ENCODE peak calls at places on chromosomes 11 and 22, in five cellular contexts. W is HCT116, R is A549, G is WTC11, I is endothelial cell of umbilical vein. M is an unnamed sample.

GRCh38 chr11:28461846-28462245 is 353.7 kb downstream of the METTL15 start:
- DNase-seq in W (no peak), R (peak), G (no peak), I (peak), M (no peak)

GRCh38 chr22:26066534-26066933 is 102.7 kb upstream of the SEZ6L start:
- DNase-seq in W (no peak), R (no peak), G (peak), I (no peak), M (no peak)

GRCh38 chr22:39598017-39598965 is 27.7 kb downstream of the CACNA1I start:
- DNase-seq in W (peak), R (peak), G (peak), I (no peak), M (no peak)

GRCh38 chr11:82826526-82826925 is 73.7 kb downstream of the PRCP start:
- DNase-seq in W (no peak), R (no peak), G (no peak), I (no peak), M (no peak)

GRCh38 chr22:49643466-49643865 is 184.2 kb downstream of the BRD1 start:
- DNase-seq in W (no peak), R (no peak), G (no peak), I (no peak), M (no peak)

GRCh38 chr11:125591659-125592304 is 870 bp upstream of the STT3A start:
- DNase-seq in W (no peak), R (no peak), G (peak), I (peak), M (peak)

GRCh38 chr22:35971418-35972119 is 57.1 kb downstream of the RBFOX2 start:
- DNase-seq in W (no peak), R (no peak), G (no peak), I (peak), M (no peak)

GRCh38 chr11:64234840-64235379 is 526 bp downstream of the VEGFB start:
- DNase-seq in W (no peak), R (no peak), G (peak), I (no peak), M (peak)

GRCh38 chr11:85725510-85726258 is 39.7 kb upstream of the CCDC89 start:
- DNase-seq in W (peak), R (peak), G (no peak), I (peak), M (no peak)

GRCh38 chr22:17774928-17775675 is 833 bp upstream of the BID start:
- DNase-seq in W (no peak), R (no peak), G (no peak), I (no peak), M (no peak)

GRCh38 chr22:33922268-33922667 is 2.0 kb upstream of the LARGE1 start:
- DNase-seq in W (no peak), R (no peak), G (peak), I (no peak), M (no peak)

GRCh38 chr11:12717851-12718291 is 43.6 kb downstream of the TEAD1 start:
- DNase-seq in W (no peak), R (no peak), G (no peak), I (no peak), M (no peak)

GRCh38 chr11:69510471-69511357 is 29.3 kb downstream of the LINC01488 start:
- DNase-seq in W (no peak), R (no peak), G (no peak), I (no peak), M (peak)

GRCh38 chr22:26479792-26480610 is 3.6 kb downstream of the HPS4 start:
- DNase-seq in W (no peak), R (no peak), G (no peak), I (no peak), M (peak)

GRCh38 chr11:72085836-72086475 is 5.3 kb downstream of the LRRC51 start:
- DNase-seq in W (no peak), R (no peak), G (no peak), I (no peak), M (no peak)

GRCh38 chr11:59528741-59529140 is 17.4 kb downstream of the OR4D9 start:
- DNase-seq in W (no peak), R (no peak), G (no peak), I (no peak), M (no peak)

GRCh38 chr11:59520741-59521140 is 9.4 kb downstream of the OR4D9 start:
- DNase-seq in W (no peak), R (no peak), G (no peak), I (no peak), M (no peak)

GRCh38 chr11:59523541-59523940 is 12.2 kb downstream of the OR4D9 start:
- DNase-seq in W (peak), R (peak), G (no peak), I (no peak), M (peak)
- TF ChIP-seq MAX in W (no peak), R (no peak), G (no peak), I (no peak), M (no peak)

DNA sequence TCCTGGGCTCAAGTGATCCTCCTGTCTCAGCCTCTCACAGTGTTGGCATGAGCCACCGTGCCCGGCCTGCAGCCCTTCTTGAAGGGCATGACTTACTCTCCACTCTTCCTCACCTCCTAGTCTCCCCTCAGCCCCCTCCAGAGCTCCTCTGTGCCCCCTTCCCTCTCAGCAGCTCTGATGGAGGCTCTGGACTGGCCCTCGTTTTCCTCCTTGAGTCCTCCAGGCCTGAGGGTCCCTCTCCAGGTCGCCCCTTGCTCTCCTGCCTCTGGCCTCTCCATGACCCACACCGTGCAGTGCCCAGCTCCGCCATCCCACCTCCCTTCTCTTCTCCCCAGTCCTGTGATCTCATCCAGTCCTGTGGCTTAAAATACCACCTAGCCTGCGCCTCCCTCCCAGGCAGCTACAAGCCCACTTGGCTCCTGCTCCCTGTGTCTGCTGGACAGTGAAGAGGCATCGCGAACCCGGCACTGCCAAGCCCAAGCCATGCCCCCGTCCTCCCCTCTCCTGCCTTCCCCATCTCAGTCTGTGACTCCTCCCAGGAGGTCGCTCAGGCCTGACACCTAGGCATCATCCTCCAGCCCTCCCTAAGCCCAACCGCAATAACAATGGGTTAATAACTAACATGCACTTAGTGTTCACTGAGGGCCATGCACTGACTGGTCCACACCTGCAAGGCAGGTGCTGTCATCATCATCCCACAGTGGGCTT is 11.9 kb downstream of the KCNJ4 start:
- DNase-seq in W (no peak), R (no peak), G (no peak), I (no peak), M (no peak)
- TF ChIP-seq MAX in W (no peak), R (no peak), G (no peak), I (no peak), M (no peak)

GRCh38 chr22:20431520-20432237 is 5.9 kb downstream of the SCARF2 start:
- DNase-seq in W (no peak), R (no peak), G (peak), I (no peak), M (no peak)

GRCh38 chr22:20429254-20430100 is 8.1 kb downstream of the SCARF2 start:
- DNase-seq in W (no peak), R (no peak), G (peak), I (no peak), M (peak)

GRCh38 chr22:20432244-20432686 is 5.4 kb downstream of the SCARF2 start:
- DNase-seq in W (no peak), R (no peak), G (no peak), I (no peak), M (no peak)

GRCh38 chr22:20430101-20430640 is 7.5 kb downstream of the SCARF2 start:
- DNase-seq in W (no peak), R (no peak), G (no peak), I (no peak), M (no peak)

GRCh38 chr22:20430641-20431519 is 6.7 kb downstream of the SCARF2 start:
- DNase-seq in W (peak), R (peak), G (peak), I (peak), M (peak)
- TF ChIP-seq MAX in W (peak), R (peak), G (peak), I (peak), M (no peak)

DNA sequence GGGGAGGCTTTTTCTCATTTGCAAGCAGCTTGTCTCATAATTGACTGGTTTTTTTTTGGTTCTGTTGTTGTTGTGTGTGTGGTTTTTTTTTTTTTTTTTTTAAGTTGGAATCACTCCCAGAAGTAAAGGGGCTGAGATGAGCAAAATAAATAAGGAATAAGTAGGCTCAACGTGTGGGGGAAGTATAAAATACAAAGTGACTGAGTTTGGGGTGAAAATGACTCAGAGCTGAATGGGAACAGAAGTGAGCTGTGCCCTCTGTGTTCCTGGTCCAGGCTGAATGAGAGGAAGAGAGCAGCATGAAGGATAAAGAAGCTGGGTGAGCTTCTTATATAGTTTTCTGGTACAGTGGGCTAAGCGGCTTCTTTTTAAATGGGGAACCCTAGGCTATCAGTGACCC is 90.0 kb downstream of the GRIK4 start:
- DNase-seq in W (no peak), R (no peak), G (no peak), I (no peak), M (no peak)
- TF ChIP-seq MAX in W (no peak), R (no peak), G (no peak), I (no peak), M (no peak)

GRCh38 chr11:46414899-46415298 is 23.3 kb upstream of the CHRM4 start:
- DNase-seq in W (no peak), R (no peak), G (no peak), I (no peak), M (no peak)

GRCh38 chr11:46420513-46420912 is 28.9 kb upstream of the CHRM4 start:
- DNase-seq in W (no peak), R (no peak), G (no peak), I (no peak), M (no peak)

GRCh38 chr11:46418751-46419150 is 27.2 kb upstream of the CHRM4 start:
- DNase-seq in W (no peak), R (no peak), G (no peak), I (no peak), M (no peak)

GRCh38 chr11:46416656-46417055 is 25.1 kb upstream of the CHRM4 start:
- DNase-seq in W (no peak), R (no peak), G (no peak), I (no peak), M (no peak)

GRCh38 chr11:46417711-46418110 is 26.1 kb upstream of the CHRM4 start:
- DNase-seq in W (no peak), R (no peak), G (no peak), I (no peak), M (no peak)
- TF ChIP-seq MAX in W (no peak), R (no peak), G (no peak), I (no peak), M (no peak)

GRCh38 chr11:95682552-95682951 is 107.0 kb downstream of the FAM76B start:
- DNase-seq in W (no peak), R (no peak), G (no peak), I (peak), M (no peak)
- TF ChIP-seq MAX in W (no peak), R (no peak), G (no peak), I (no peak), M (no peak)

GRCh38 chr11:61281581-61282250 is 13.4 kb downstream of the VWCE start:
- DNase-seq in W (peak), R (peak), G (peak), I (peak), M (peak)
- TF ChIP-seq MAX in W (no peak), R (peak), G (peak), I (no peak), M (no peak)

DNA sequence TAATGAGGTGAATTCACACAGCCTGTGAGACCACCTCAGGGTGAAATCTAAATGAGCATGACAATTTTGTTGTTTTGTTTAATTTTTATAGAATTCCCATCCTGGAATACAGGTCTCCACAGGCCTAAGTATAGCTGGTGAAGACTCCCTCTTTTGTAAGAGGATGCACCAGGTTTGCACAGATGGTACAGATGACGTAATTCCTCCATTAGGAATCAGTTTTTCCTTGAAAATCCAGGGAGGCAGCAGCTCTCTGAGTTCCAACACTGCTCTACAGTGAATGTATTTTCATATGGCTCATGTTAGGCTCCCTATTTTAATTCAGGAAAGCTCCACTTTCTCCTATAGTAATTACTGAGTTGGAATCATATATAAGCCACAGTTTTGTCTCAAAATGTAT is 47.2 kb downstream of the USP28 start:
- DNase-seq in W (no peak), R (no peak), G (no peak), I (no peak), M (no peak)
- TF ChIP-seq MAX in W (no peak), R (no peak), G (no peak), I (no peak), M (no peak)

GRCh38 chr11:119207300-119207570 is 1.1 kb downstream of the CBL start:
- DNase-seq in W (no peak), R (no peak), G (no peak), I (peak), M (peak)

GRCh38 chr11:119206512-119207299 is 567 bp downstream of the CBL start:
- DNase-seq in W (no peak), R (no peak), G (peak), I (no peak), M (peak)

GRCh38 chr11:119204066-119204465 is 2.1 kb upstream of the CBL start:
- DNase-seq in W (no peak), R (no peak), G (no peak), I (no peak), M (no peak)

GRCh38 chr11:119205574-119206511 is at the start of gene CBL:
- DNase-seq in W (peak), R (peak), G (peak), I (peak), M (peak)

DNA sequence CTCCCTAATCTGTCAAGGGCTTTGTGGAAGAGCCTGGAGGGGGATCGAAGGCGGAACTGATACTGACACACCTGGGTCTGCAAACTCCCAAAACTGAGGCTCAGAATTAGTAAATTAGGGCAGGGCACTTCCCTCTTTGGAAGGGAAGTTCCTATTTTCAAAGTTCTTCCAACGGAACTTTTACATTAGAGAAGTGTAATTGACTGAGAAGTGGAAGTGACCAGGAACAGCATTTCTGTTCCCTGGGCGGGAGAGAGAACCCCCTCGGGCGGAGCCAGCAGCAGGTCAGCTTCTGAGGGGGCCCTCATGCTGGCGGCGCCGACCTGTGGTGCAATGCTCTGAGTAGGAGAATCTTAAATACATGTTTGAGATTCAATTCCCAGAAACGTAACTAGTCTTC is 1.1 kb upstream of the CBL start:
- DNase-seq in W (no peak), R (no peak), G (no peak), I (no peak), M (peak)
- TF ChIP-seq MAX in W (no peak), R (no peak), G (no peak), I (no peak), M (peak)

GRCh38 chr11:105357764-105358163 is 218.2 kb upstream of the CARD18 start:
- DNase-seq in W (no peak), R (no peak), G (no peak), I (no peak), M (no peak)
- TF ChIP-seq MAX in W (no peak), R (no peak), G (no peak), I (no peak), M (no peak)

M was measured in NB4.